ENCODE peak calls at places on chromosomes 7 and 10, in four cellular contexts. One of them, this sample, is unnamed.

GRCh38 chr7:909358-910329 is 33.3 kb downstream of the GET4 start:
- DNase-seq in HepG2: no peak
- DNase-seq in endothelial cell of umbilical vein: no peak
- DNase-seq in A549: peak
- DNase-seq in this sample: no peak

GRCh38 chr10:62047960-62048383 is 146.5 kb downstream of the ARID5B start:
- DNase-seq in HepG2: peak
- DNase-seq in endothelial cell of umbilical vein: peak
- DNase-seq in A549: no peak
- DNase-seq in this sample: no peak

GRCh38 chr7:151408839-151409554 is 841 bp downstream of the WDR86 start:
- DNase-seq in HepG2: peak
- DNase-seq in endothelial cell of umbilical vein: no peak
- DNase-seq in A549: no peak
- DNase-seq in this sample: peak

GRCh38 chr10:124498071-124498470 is 36.4 kb downstream of the LHPP start:
- DNase-seq in HepG2: no peak
- DNase-seq in endothelial cell of umbilical vein: no peak
- DNase-seq in A549: no peak
- DNase-seq in this sample: no peak

GRCh38 chr7:149860821-149861727 is 12.7 kb upstream of the ATP6V0E2 start:
- DNase-seq in HepG2: no peak
- DNase-seq in endothelial cell of umbilical vein: no peak
- DNase-seq in A549: peak
- DNase-seq in this sample: peak

GRCh38 chr7:33517191-33517590 is 387.8 kb downstream of the BBS9 start:
- DNase-seq in HepG2: no peak
- DNase-seq in endothelial cell of umbilical vein: no peak
- DNase-seq in A549: no peak
- DNase-seq in this sample: no peak

GRCh38 chr10:50582766-50583762 is 40.7 kb downstream of the SGMS1 start:
- DNase-seq in HepG2: no peak
- DNase-seq in endothelial cell of umbilical vein: no peak
- DNase-seq in A549: peak
- DNase-seq in this sample: no peak

GRCh38 chr10:50232261-50232639 is 19.1 kb downstream of the ASAH2 start:
- DNase-seq in HepG2: no peak
- DNase-seq in endothelial cell of umbilical vein: no peak
- DNase-seq in A549: no peak
- DNase-seq in this sample: no peak

GRCh38 chr10:11141571-11142091 is 124.0 kb downstream of the CELF2 start:
- DNase-seq in HepG2: peak
- DNase-seq in endothelial cell of umbilical vein: peak
- DNase-seq in A549: no peak
- DNase-seq in this sample: no peak

GRCh38 chr10:69874464-69874863 is 72.8 kb downstream of the COL13A1 start:
- DNase-seq in HepG2: no peak
- DNase-seq in endothelial cell of umbilical vein: peak
- DNase-seq in A549: peak
- DNase-seq in this sample: no peak

GRCh38 chr7:34066968-34067367 is 161.6 kb downstream of the BMPER start:
- DNase-seq in HepG2: no peak
- DNase-seq in endothelial cell of umbilical vein: no peak
- DNase-seq in A549: no peak
- DNase-seq in this sample: no peak

GRCh38 chr7:155584763-155585531 is 38.6 kb upstream of the CNPY1 start:
- DNase-seq in HepG2: no peak
- DNase-seq in endothelial cell of umbilical vein: no peak
- DNase-seq in A549: no peak
- DNase-seq in this sample: no peak

GRCh38 chr7:4103352-4104091 is 578.6 kb upstream of the FOXK1 start:
- DNase-seq in HepG2: peak
- DNase-seq in endothelial cell of umbilical vein: peak
- DNase-seq in A549: peak
- DNase-seq in this sample: no peak

GRCh38 chr10:71778071-71778470 is 4.8 kb upstream of the VSIR start:
- DNase-seq in HepG2: no peak
- DNase-seq in endothelial cell of umbilical vein: no peak
- DNase-seq in A549: no peak
- DNase-seq in this sample: no peak

GRCh38 chr10:13672505-13672904 is 85.7 kb downstream of the PRPF18 start:
- DNase-seq in HepG2: no peak
- DNase-seq in endothelial cell of umbilical vein: no peak
- DNase-seq in A549: no peak
- DNase-seq in this sample: no peak

GRCh38 chr7:69402696-69403095 is 195.6 kb upstream of the AUTS2 start:
- DNase-seq in HepG2: no peak
- DNase-seq in endothelial cell of umbilical vein: no peak
- DNase-seq in A549: peak
- DNase-seq in this sample: no peak

GRCh38 chr7:69399038-69399800 is 199.1 kb upstream of the AUTS2 start:
- DNase-seq in HepG2: no peak
- DNase-seq in endothelial cell of umbilical vein: no peak
- DNase-seq in A549: no peak
- DNase-seq in this sample: no peak

GRCh38 chr7:69403169-69403568 is 195.1 kb upstream of the AUTS2 start:
- DNase-seq in HepG2: no peak
- DNase-seq in endothelial cell of umbilical vein: no peak
- DNase-seq in A549: peak
- DNase-seq in this sample: peak
- TF ChIP-seq JUN in HepG2: no peak
- TF ChIP-seq JUN in endothelial cell of umbilical vein: no peak
- TF ChIP-seq JUN in A549: no peak
- TF ChIP-seq JUN in this sample: no peak

GRCh38 chr10:60446070-60446833 is 56.6 kb upstream of the ANK3 start:
- DNase-seq in HepG2: no peak
- DNase-seq in endothelial cell of umbilical vein: no peak
- DNase-seq in A549: no peak
- DNase-seq in this sample: no peak
- TF ChIP-seq JUN in HepG2: no peak
- TF ChIP-seq JUN in endothelial cell of umbilical vein: no peak
- TF ChIP-seq JUN in A549: no peak
- TF ChIP-seq JUN in this sample: no peak

GRCh38 chr7:24970676-24971075 is 9.3 kb downstream of the OSBPL3 start:
- DNase-seq in HepG2: no peak
- DNase-seq in endothelial cell of umbilical vein: no peak
- DNase-seq in A549: no peak
- DNase-seq in this sample: no peak
- TF ChIP-seq JUN in HepG2: no peak
- TF ChIP-seq JUN in endothelial cell of umbilical vein: no peak
- TF ChIP-seq JUN in A549: no peak
- TF ChIP-seq JUN in this sample: no peak

DNA sequence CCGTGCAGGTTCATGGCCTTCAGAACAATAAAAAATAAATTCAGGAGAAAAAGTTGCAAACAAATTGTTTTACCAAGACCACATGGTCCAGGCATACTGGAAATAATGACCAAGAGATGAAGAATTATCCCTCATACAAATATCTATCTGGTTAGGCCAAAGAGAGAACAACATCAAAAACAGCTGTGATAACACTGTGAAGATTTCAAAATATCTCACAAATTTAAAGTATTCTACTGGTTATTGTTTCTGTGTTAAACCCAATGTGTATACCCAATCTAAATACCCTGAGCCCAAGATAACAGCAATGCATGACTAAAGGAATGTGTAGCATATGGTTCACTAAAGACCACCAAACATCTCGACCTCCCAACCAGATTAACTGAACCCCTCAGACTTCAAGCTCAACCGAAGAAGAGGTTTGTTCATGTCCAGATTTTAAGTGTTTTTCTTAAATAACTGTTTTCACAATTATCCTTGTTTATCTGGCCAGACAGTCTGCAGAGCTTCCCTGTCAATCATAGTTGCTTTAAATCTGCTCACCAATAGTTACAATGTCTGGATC is 10.9 kb downstream of the OR9A2 start:
- DNase-seq in HepG2: no peak
- DNase-seq in endothelial cell of umbilical vein: no peak
- DNase-seq in A549: no peak
- DNase-seq in this sample: no peak
- TF ChIP-seq JUN in HepG2: no peak
- TF ChIP-seq JUN in endothelial cell of umbilical vein: no peak
- TF ChIP-seq JUN in A549: no peak
- TF ChIP-seq JUN in this sample: no peak

GRCh38 chr10:3404381-3404780 is 231.8 kb upstream of the PITRM1 start:
- DNase-seq in HepG2: no peak
- DNase-seq in endothelial cell of umbilical vein: no peak
- DNase-seq in A549: no peak
- DNase-seq in this sample: no peak

GRCh38 chr10:3400368-3400767 is 227.8 kb upstream of the PITRM1 start:
- DNase-seq in HepG2: no peak
- DNase-seq in endothelial cell of umbilical vein: peak
- DNase-seq in A549: no peak
- DNase-seq in this sample: no peak

GRCh38 chr10:3401491-3401938 is 228.9 kb upstream of the PITRM1 start:
- DNase-seq in HepG2: no peak
- DNase-seq in endothelial cell of umbilical vein: no peak
- DNase-seq in A549: no peak
- DNase-seq in this sample: no peak

GRCh38 chr10:3399756-3400155 is 227.2 kb upstream of the PITRM1 start:
- DNase-seq in HepG2: no peak
- DNase-seq in endothelial cell of umbilical vein: peak
- DNase-seq in A549: no peak
- DNase-seq in this sample: no peak

DNA sequence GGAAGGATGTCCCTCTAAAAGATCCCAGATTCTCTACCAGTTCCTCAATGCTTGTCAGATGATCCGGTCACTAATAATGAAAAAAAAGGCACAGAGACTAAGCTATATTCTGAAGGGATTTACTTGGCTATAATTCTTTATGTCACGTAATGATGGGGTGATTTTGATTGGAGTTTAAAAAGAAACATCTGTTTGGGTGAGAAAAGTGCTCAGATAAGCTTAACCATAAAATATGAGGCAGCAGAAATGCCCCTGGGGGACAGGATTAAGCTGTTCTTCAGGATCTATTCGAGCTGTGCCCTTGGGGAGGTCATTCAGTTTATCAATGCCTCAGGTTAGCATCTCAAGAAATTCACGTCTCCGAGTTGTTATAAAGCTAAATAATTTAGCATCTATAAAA is 229.8 kb upstream of the PITRM1 start:
- DNase-seq in HepG2: no peak
- DNase-seq in endothelial cell of umbilical vein: no peak
- DNase-seq in A549: no peak
- DNase-seq in this sample: no peak
- TF ChIP-seq JUN in HepG2: no peak
- TF ChIP-seq JUN in endothelial cell of umbilical vein: no peak
- TF ChIP-seq JUN in A549: no peak
- TF ChIP-seq JUN in this sample: no peak

GRCh38 chr7:129501760-129502707 is at the start of gene SMKR1:
- DNase-seq in HepG2: no peak
- DNase-seq in endothelial cell of umbilical vein: peak
- DNase-seq in A549: peak
- DNase-seq in this sample: peak

GRCh38 chr7:129497156-129497555 is 5.2 kb upstream of the SMKR1 start:
- DNase-seq in HepG2: no peak
- DNase-seq in endothelial cell of umbilical vein: no peak
- DNase-seq in A549: no peak
- DNase-seq in this sample: no peak

GRCh38 chr7:129498021-129498420 is 4.3 kb upstream of the SMKR1 start:
- DNase-seq in HepG2: no peak
- DNase-seq in endothelial cell of umbilical vein: no peak
- DNase-seq in A549: no peak
- DNase-seq in this sample: no peak

GRCh38 chr7:129502708-129503685 is 666 bp downstream of the SMKR1 start:
- DNase-seq in HepG2: no peak
- DNase-seq in endothelial cell of umbilical vein: peak
- DNase-seq in A549: peak
- DNase-seq in this sample: peak

GRCh38 chr7:129499915-129500463 is 2.3 kb upstream of the SMKR1 start:
- DNase-seq in HepG2: no peak
- DNase-seq in endothelial cell of umbilical vein: no peak
- DNase-seq in A549: no peak
- DNase-seq in this sample: no peak
- TF ChIP-seq JUN in HepG2: no peak
- TF ChIP-seq JUN in endothelial cell of umbilical vein: no peak
- TF ChIP-seq JUN in A549: no peak
- TF ChIP-seq JUN in this sample: no peak

DNA sequence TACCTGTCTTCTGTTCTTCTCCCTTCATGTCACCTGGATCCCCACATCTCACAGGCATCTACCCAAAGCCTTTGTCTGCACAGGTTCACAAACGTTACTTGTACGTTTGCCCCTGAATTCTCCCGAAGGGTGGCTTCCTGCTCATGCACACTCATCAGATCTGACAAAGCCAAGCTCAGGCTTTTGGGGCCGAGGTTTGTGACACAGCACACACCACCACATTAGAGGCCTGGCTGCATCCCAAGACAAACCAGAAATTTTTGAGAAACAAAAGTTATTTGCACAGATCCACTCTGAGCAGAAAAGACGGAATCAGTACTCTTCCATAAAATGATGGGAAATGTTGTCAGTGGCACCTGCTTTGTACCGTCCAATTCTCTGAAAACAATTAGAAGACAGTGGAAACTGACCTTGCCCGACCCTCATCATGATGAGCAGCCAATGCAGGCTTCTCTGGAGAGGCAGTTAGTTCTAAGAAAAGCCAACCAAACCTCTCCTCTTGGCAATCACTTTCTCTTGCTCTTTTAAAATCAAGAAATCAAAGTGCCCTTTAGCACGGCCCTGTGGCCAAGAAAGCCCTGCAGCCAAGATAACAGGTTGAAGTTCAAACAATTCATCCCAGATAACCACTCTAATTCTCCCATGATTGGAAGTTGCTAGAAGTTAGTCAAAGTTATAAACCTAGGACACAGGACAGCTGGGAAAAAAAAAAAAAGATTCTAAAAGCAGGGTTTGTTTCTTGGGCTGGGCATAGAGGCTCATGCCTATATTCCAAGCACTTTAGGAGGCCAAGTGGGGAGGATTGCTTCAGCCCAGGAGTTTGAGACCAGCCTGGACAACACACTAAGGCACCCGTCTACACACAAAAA is 13.6 kb upstream of the SVIL start:
- DNase-seq in HepG2: no peak
- DNase-seq in endothelial cell of umbilical vein: peak
- DNase-seq in A549: no peak
- DNase-seq in this sample: no peak
- TF ChIP-seq JUN in HepG2: no peak
- TF ChIP-seq JUN in endothelial cell of umbilical vein: no peak
- TF ChIP-seq JUN in A549: no peak
- TF ChIP-seq JUN in this sample: no peak

This sample was measured in WTC11.